ENCODE peak calls at places on chromosomes 16 and 17, in four cellular contexts. One of them, this sample, is unnamed.

GRCh38 chr17:42783062-42783777 is 2.8 kb downstream of the WNK4 start:
- DNase-seq in uterus: no peak
- DNase-seq in A549: peak
- DNase-seq in mucosa of descending colon: no peak
- DNase-seq in this sample: no peak

GRCh38 chr16:14415291-14415690 is 214.8 kb downstream of the PARN start:
- DNase-seq in mucosa of descending colon: no peak
- DNase-seq in uterus: no peak
- DNase-seq in A549: no peak
- DNase-seq in this sample: no peak

GRCh38 chr17:8420041-8420934 is 15.4 kb upstream of the NDEL1 start:
- DNase-seq in uterus: peak
- DNase-seq in A549: no peak
- DNase-seq in mucosa of descending colon: no peak
- DNase-seq in this sample: no peak

GRCh38 chr17:82702161-82702932 is 3.8 kb upstream of the RAB40B start:
- DNase-seq in A549: no peak
- DNase-seq in mucosa of descending colon: peak
- DNase-seq in uterus: no peak
- DNase-seq in this sample: no peak

GRCh38 chr16:57798953-57799618 is 3.2 kb downstream of the KIFC3 start:
- DNase-seq in uterus: no peak
- DNase-seq in mucosa of descending colon: peak
- DNase-seq in A549: no peak
- DNase-seq in this sample: no peak

GRCh38 chr17:38898812-38899348 is 26.5 kb upstream of the LASP1NB start:
- DNase-seq in mucosa of descending colon: peak
- DNase-seq in uterus: no peak
- DNase-seq in A549: no peak
- DNase-seq in this sample: peak

GRCh38 chr17:21042434-21043295 is at the start of gene USP22:
- DNase-seq in A549: peak
- DNase-seq in uterus: peak
- DNase-seq in mucosa of descending colon: no peak
- DNase-seq in this sample: peak

GRCh38 chr16:11609474-11610120 is 22.9 kb upstream of the LITAF start:
- DNase-seq in A549: no peak
- DNase-seq in mucosa of descending colon: peak
- DNase-seq in uterus: no peak
- DNase-seq in this sample: no peak

GRCh38 chr16:85151603-85152413 is 39.5 kb upstream of the CIBAR2 start:
- DNase-seq in mucosa of descending colon: no peak
- DNase-seq in uterus: peak
- DNase-seq in A549: no peak
- DNase-seq in this sample: peak

GRCh38 chr17:8859029-8859803 is 8.3 kb downstream of the PIK3R6 start:
- DNase-seq in A549: no peak
- DNase-seq in mucosa of descending colon: no peak
- DNase-seq in uterus: no peak
- DNase-seq in this sample: no peak

GRCh38 chr17:43846221-43846712 is 709 bp upstream of the CD300LG start:
- DNase-seq in uterus: peak
- DNase-seq in mucosa of descending colon: peak
- DNase-seq in A549: peak
- DNase-seq in this sample: peak

GRCh38 chr16:76059701-76060100 is 217.5 kb upstream of the CNTNAP4 start:
- DNase-seq in uterus: no peak
- DNase-seq in mucosa of descending colon: no peak
- DNase-seq in A549: no peak
- DNase-seq in this sample: no peak

GRCh38 chr17:1647802-1648581 is 1.7 kb downstream of the RILP start:
- DNase-seq in A549: no peak
- DNase-seq in mucosa of descending colon: peak
- DNase-seq in uterus: no peak
- DNase-seq in this sample: no peak

GRCh38 chr16:73365010-73365409 is 317.1 kb upstream of the ZFHX3 start:
- DNase-seq in uterus: no peak
- DNase-seq in mucosa of descending colon: no peak
- DNase-seq in A549: no peak
- DNase-seq in this sample: no peak

GRCh38 chr17:35749560-35750412 is 3.3 kb downstream of the GAS2L2 start:
- DNase-seq in A549: no peak
- DNase-seq in uterus: no peak
- DNase-seq in mucosa of descending colon: no peak
- DNase-seq in this sample: no peak

DNA sequence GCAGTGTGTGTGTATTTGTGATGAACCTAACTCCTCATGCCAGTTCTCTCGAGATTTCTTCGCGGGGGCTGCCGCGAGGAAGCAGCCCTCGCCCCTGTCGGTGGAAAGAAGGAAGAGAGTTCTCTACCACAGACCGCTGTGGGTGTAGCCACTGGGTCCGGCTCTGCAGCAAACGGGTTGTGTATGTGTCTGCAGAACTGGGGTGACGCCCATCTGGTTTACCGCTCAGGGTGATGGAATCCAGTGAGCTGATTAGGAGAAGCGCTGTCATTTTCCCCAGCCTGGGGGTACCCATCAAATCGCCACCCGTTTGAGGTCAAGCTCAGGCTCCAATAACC is 7.7 kb downstream of the CORO6 start:
- DNase-seq in uterus: no peak
- DNase-seq in mucosa of descending colon: peak
- DNase-seq in A549: no peak
- DNase-seq in this sample: peak
- TF ChIP-seq CTCF in uterus: no peak
- TF ChIP-seq CTCF in mucosa of descending colon: no peak
- TF ChIP-seq CTCF in A549: no peak
- TF ChIP-seq CTCF in this sample: no peak

GRCh38 chr16:24319415-24319814 is 63.3 kb downstream of the CACNG3 start:
- DNase-seq in mucosa of descending colon: no peak
- DNase-seq in A549: no peak
- DNase-seq in uterus: no peak
- DNase-seq in this sample: no peak

GRCh38 chr16:24322106-24322505 is 66.0 kb downstream of the CACNG3 start:
- DNase-seq in mucosa of descending colon: no peak
- DNase-seq in A549: no peak
- DNase-seq in uterus: no peak
- DNase-seq in this sample: no peak

GRCh38 chr16:24315343-24315742 is 59.2 kb downstream of the CACNG3 start:
- DNase-seq in A549: no peak
- DNase-seq in uterus: no peak
- DNase-seq in mucosa of descending colon: no peak
- DNase-seq in this sample: no peak

GRCh38 chr16:24318670-24319069 is 62.5 kb downstream of the CACNG3 start:
- DNase-seq in mucosa of descending colon: no peak
- DNase-seq in uterus: no peak
- DNase-seq in A549: no peak
- DNase-seq in this sample: no peak
- TF ChIP-seq CTCF in mucosa of descending colon: no peak
- TF ChIP-seq CTCF in uterus: no peak
- TF ChIP-seq CTCF in A549: no peak
- TF ChIP-seq CTCF in this sample: no peak

DNA sequence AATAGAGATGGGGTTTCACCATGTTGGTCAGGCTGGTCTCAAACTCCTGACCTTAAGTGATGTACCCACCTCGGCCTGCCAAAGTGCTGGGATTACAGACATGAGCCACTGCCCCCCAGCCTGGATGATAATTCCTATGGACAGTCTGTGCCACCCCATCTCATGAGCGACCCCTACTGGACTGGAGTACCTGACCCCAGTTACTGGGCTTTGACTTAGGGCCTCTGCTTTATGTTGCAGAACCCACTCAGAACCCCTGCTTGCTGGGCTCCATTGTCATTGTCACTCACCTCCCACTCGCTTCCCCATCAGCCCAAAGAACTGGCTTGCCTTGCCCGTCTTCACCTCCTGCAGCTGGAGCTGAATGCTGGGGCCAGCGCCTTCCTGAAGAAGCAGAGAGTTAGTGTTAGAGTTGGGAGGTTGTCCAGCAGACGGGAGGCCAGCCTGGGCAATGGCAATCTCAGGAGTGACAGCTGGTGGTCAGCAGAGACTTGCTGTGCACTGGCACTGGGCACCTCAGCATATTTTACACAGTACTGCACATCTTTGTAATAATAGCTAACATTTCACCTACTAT is 4.0 kb downstream of the TAC4 start:
- DNase-seq in mucosa of descending colon: no peak
- DNase-seq in uterus: no peak
- DNase-seq in A549: peak
- DNase-seq in this sample: no peak
- TF ChIP-seq CTCF in mucosa of descending colon: no peak
- TF ChIP-seq CTCF in uterus: no peak
- TF ChIP-seq CTCF in A549: peak
- TF ChIP-seq CTCF in this sample: peak

DNA sequence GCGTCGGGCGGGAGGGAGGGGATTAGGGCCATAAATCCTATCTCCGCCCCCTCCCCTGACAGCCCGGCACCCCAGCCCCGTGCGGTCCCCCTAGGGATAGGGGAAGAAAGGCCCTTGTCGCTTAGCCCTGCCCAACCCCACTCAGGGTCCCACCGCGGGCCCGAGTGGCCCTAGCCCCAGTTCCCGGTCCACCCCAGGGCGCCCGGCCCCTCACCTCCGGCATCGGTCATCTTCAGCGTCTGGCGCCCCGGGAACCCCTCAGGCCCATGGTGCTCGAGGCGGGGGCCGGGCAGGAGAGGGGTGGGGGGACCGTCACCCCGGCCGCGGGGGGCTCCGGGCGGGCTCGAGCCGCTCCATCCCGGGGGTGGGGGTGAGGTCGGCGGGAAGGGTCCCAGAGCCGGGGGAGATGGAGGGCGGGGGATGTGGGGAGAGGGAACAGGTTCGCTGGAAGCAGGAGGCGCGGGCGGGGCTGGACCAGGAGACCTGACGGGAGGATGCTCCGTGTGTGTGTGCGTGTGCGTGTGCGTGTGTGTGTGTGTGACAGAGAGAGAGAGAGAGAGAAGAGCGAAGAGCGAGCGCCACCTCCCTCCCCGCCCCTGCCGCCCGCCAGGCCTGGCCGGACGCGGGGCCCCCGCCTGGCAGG is 536 bp downstream of the SAMD14 start:
- DNase-seq in uterus: no peak
- DNase-seq in A549: no peak
- DNase-seq in mucosa of descending colon: no peak
- DNase-seq in this sample: no peak
- TF ChIP-seq CTCF in uterus: no peak
- TF ChIP-seq CTCF in A549: no peak
- TF ChIP-seq CTCF in mucosa of descending colon: no peak
- TF ChIP-seq CTCF in this sample: no peak

DNA sequence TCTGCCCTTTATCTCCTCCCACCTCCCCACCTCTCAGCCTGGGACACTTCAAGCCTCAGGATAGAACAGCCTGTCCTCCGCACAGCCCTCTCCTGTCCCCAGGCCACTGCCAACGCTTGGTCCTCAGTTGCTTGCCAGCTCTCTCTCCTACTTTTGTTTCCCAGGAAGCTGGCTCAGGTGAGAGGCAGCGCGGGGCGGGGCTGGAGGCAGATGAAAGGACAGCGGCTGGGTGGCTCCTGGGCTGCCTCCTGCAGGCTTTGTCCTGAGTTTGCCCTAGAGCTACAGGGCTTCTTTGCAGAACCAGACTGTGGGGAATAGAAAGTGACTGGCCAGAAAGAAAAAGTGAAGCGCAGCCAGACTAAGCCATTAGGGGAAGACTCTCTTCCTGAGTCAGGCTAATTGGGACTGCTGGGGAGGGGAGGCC is 48.2 kb upstream of the CDC42EP4 start:
- DNase-seq in uterus: no peak
- DNase-seq in A549: no peak
- DNase-seq in mucosa of descending colon: peak
- DNase-seq in this sample: no peak
- TF ChIP-seq CTCF in uterus: no peak
- TF ChIP-seq CTCF in A549: no peak
- TF ChIP-seq CTCF in mucosa of descending colon: no peak
- TF ChIP-seq CTCF in this sample: no peak

DNA sequence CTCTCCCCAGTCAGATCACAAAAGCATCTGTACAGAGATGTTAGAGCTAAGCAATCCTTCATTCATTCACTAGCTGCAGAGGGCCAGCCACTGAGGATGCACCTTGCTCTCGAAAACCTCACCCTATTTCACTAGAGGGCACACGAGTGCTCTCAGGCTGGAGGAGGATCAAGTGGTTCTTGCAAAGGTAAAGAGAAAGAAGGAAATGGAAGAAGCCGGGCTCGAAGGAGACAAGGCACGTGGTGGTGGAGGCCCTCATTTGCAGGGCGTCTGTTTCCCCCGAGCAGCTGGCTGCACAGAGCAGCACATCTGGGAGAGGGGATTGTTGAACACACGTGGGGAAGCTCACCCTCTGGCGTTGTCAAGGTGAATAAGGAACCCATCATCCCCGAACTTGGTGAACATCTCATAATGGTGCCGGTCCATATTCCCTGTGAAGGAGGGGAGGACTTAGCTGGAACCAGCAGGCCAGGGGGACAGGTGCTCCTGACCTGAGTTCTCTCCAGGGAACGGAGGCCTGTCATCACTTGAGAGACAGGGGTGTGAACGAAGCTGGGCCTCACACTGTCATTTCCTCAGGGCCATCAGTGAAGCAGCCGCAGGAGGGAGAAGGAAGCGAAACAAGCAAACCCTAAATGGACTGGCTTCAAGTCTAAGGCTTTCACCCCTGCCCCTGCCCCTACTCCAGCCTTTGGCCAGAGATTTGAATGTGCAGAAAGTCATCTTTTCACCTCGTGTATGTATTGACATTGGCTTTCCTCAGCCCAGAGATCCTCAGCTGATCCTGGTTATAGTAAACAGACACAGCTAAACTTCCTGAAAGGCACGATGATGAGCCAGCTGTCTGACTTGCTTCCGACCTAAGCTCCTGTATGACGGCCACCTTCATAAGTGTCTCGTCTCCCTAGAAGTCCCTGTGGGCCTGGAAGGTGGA is 27.6 kb downstream of the PRKAR1A start:
- DNase-seq in A549: no peak
- DNase-seq in uterus: peak
- DNase-seq in mucosa of descending colon: no peak
- DNase-seq in this sample: no peak
- TF ChIP-seq CTCF in A549: no peak
- TF ChIP-seq CTCF in uterus: peak
- TF ChIP-seq CTCF in mucosa of descending colon: no peak
- TF ChIP-seq CTCF in this sample: peak

DNA sequence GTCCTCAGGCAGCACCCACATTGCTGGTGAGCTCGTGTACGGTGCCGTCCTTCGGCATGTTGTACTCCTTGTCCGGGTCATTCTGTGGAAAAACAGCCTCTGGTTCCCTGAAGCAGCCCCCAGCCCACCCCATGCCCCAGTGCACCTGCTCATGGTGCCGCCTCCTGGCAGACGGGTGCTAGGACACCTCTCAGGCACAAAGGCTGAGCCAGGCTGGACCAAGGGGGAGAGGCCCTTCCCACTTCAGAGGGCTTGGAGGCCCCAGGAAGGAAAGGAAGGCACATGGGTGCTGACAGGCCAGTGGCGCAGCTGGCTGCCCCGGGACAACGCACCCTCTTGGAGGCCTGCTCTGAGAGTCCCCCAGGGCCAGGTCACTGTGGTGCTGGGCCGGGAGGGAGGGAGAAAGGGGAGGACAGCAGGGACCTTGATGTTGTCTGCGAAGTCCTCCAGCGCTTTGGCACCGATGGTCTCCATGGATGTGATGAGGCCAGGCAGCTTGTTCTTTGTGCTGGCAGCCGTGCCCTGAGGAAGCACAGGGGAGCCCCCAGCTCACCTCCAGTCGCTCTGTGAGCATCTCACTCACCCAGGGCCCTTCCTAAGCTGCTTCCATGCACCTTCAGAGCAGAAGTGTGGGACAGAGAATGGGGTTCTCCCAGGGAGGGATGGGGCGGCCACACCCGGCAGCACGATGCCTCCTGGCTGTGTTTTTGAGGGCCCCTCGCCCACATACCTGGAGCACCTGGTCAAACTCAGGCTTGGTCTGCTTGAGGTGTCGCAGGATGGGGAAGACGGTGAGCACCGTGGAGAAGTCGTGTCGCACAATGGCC is 9.3 kb downstream of the ZACN start:
- DNase-seq in mucosa of descending colon: peak
- DNase-seq in A549: no peak
- DNase-seq in uterus: no peak
- DNase-seq in this sample: no peak
- TF ChIP-seq CTCF in mucosa of descending colon: no peak
- TF ChIP-seq CTCF in A549: no peak
- TF ChIP-seq CTCF in uterus: no peak
- TF ChIP-seq CTCF in this sample: no peak